ENCODE peak calls at places on chromosomes 13 and 19, in eight cellular contexts. X is neural progenitor cell; R is CD8-positive, alpha-beta T cell; S is foreskin keratinocyte; H is right cardiac atrium; A is CD8-positive, alpha-beta memory T cell; Y is neuronal stem cell; D is pancreas. F is an unnamed sample.
A peak's percentile ranks its signal among the peaks of the same experiment; 100 is the strongest.

GRCh38 chr19:52778811-52779210 is 7.8 kb downstream of the ZNF600 start:
- DNase-seq in S (no peak), X (no peak), R (no peak), D (no peak), H (no peak), Y (no peak), A (no peak), F (no peak)

GRCh38 chr19:54364775-54365257 is at the start of gene LAIR1:
- DNase-seq in A (peak; percentile 58), Y (no peak), R (no peak), H (peak; percentile 69), D (no peak), X (no peak), S (no peak), F (no peak)

GRCh38 chr19:50639121-50640112 is at the start of gene SYT3:
- DNase-seq in Y (peak; percentile 66), D (peak; percentile 26), A (peak; percentile 42), S (no peak), H (peak; percentile 79), X (peak; percentile 87), R (peak; percentile 8), F (no peak)

GRCh38 chr19:13913352-13913751 is 7.4 kb downstream of the CC2D1A start:
- DNase-seq in D (no peak), H (no peak), X (no peak), A (no peak), S (no peak), R (no peak), Y (no peak), F (no peak)

GRCh38 chr13:23146811-23147245 is 34.0 kb upstream of the SGCG start:
- DNase-seq in X (no peak), Y (no peak), A (no peak), S (peak; percentile 69), D (no peak), R (no peak), H (no peak), F (no peak)

GRCh38 chr13:33115274-33115673 is 99.1 kb downstream of the KL start:
- DNase-seq in H (no peak), S (no peak), Y (no peak), X (no peak), D (no peak), A (no peak), R (no peak), F (no peak)

GRCh38 chr19:28019371-28019770 is 1193.6 kb downstream of the UQCRFS1 start:
- DNase-seq in X (no peak), D (no peak), A (no peak), S (no peak), R (no peak), Y (no peak), H (no peak), F (no peak)

GRCh38 chr19:15321739-15322138 is 10.6 kb downstream of the BRD4 start:
- DNase-seq in S (no peak), X (no peak), A (no peak), Y (no peak), R (no peak), H (no peak), D (no peak), F (no peak)

GRCh38 chr13:91417660-91418325 is 19.4 kb downstream of the GPC5 start:
- DNase-seq in S (no peak), A (no peak), H (no peak), D (no peak), Y (no peak), X (no peak), R (no peak), F (no peak)

GRCh38 chr19:48798937-48799336 is 11.9 kb downstream of the BCAT2 start:
- DNase-seq in S (peak; percentile 30), R (no peak), X (peak; percentile 51), D (no peak), A (no peak), Y (no peak), H (no peak), F (no peak)

GRCh38 chr13:98706446-98707110 is 45.9 kb downstream of the SLC15A1 start:
- DNase-seq in S (no peak), A (no peak), Y (no peak), X (no peak), D (no peak), H (no peak), R (no peak), F (no peak)

GRCh38 chr13:33089311-33089710 is 73.1 kb downstream of the KL start:
- DNase-seq in X (no peak), Y (no peak), R (no peak), A (no peak), D (no peak), H (no peak), S (no peak), F (no peak)

GRCh38 chr13:30676672-30677071 is 58.7 kb upstream of the ALOX5AP start:
- DNase-seq in H (no peak), A (no peak), D (no peak), Y (no peak), X (no peak), S (no peak), R (no peak), F (no peak)

DNA sequence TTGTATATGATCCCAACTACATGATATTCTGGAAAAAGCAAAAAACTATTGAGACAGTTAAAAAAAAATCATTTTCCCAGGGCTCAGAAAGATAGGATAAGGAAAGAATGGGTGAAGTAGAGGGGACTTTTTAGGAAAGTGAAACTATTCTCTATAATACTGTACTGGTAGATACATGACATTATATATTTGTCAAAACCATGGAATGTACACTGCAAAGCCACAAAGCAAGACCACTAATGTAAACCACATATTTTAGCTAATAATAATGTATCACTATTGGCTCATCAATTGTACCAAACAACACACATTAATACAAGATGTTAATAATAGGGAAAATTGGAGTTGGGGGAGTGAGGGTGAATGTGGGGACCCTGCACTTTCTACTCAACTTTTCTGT is 182.6 kb downstream of the EFNB2 start:
- DNase-seq in Y (no peak), X (no peak), S (no peak), D (no peak), A (no peak), R (no peak), H (no peak), F (no peak)
- H3K4me1 ChIP-seq in Y (peaks cover 33% of the 10 kb centered on the region), X (peaks cover 42% of the 10 kb centered on the region), S (peaks cover 28% of the 10 kb centered on the region), D (no peaks in the 10 kb centered on the region), A (no peaks in the 10 kb centered on the region), R (no peaks in the 10 kb centered on the region), H (no peaks in the 10 kb centered on the region), F (peaks cover 33% of the 10 kb centered on the region)

GRCh38 chr13:112056739-112057433 is 10.1 kb upstream of the SOX1 start:
- DNase-seq in D (no peak), Y (no peak), S (no peak), X (peak; percentile 34), H (peak; percentile 26), R (no peak), A (no peak), F (no peak)

GRCh38 chr13:112055032-112055416 is 11.9 kb upstream of the SOX1 start:
- DNase-seq in S (no peak), X (no peak), A (no peak), H (no peak), R (no peak), D (no peak), Y (no peak), F (no peak)

GRCh38 chr13:112054616-112055015 is 12.3 kb upstream of the SOX1 start:
- DNase-seq in Y (no peak), D (no peak), R (no peak), S (no peak), X (no peak), H (no peak), A (no peak), F (no peak)

GRCh38 chr13:112056284-112056727 is 10.6 kb upstream of the SOX1 start:
- DNase-seq in A (no peak), S (no peak), R (no peak), D (no peak), Y (no peak), H (no peak), X (peak; percentile 73), F (no peak)

GRCh38 chr13:112055417-112056206 is 11.3 kb upstream of the SOX1 start:
- DNase-seq in S (no peak), R (no peak), A (no peak), X (peak; percentile 52), Y (no peak), D (no peak), H (no peak), F (no peak)
- H3K27me3 ChIP-seq in S (peaks cover 93% of the 10 kb centered on the region), R (peaks cover 27% of the 10 kb centered on the region), A (peaks cover 21% of the 10 kb centered on the region), X (peaks cover 100% of the 10 kb centered on the region), Y (peaks cover 38% of the 10 kb centered on the region), D (peaks cover 70% of the 10 kb centered on the region), H (peaks cover 12% of the 10 kb centered on the region), F (peaks cover 41% of the 10 kb centered on the region)

GRCh38 chr19:10431254-10431942 is 11.1 kb downstream of the PDE4A start:
- DNase-seq in H (peak; percentile 73), R (no peak), X (no peak), Y (no peak), S (no peak), D (no peak), A (no peak), F (no peak)

GRCh38 chr19:10428996-10429381 is 8.7 kb downstream of the PDE4A start:
- DNase-seq in X (no peak), A (no peak), Y (no peak), S (no peak), H (no peak), D (no peak), R (no peak), F (no peak)

GRCh38 chr19:10432736-10433130 is 12.4 kb downstream of the PDE4A start:
- DNase-seq in X (no peak), D (peak; percentile 59), R (no peak), Y (no peak), S (no peak), H (no peak), A (no peak), F (no peak)

GRCh38 chr19:10431943-10432735 is 11.8 kb downstream of the PDE4A start:
- DNase-seq in R (peak; percentile 60), A (peak; percentile 61), Y (no peak), D (peak; percentile 74), H (peak; percentile 89), X (peak; percentile 73), S (no peak), F (no peak)

GRCh38 chr19:10430505-10431253 is 10.3 kb downstream of the PDE4A start:
- DNase-seq in Y (no peak), H (peak; percentile 91), D (peak; percentile 62), R (no peak), A (no peak), S (no peak), X (peak; percentile 44), F (no peak)
- H3K27ac ChIP-seq in Y (no peak overlapping the region), H (no peak overlapping the region), D (peak overlapping the region; percentile 4), R (peak overlapping the region; percentile 43), A (peak overlapping the region; percentile 85), S (no peak overlapping the region), X (no peak overlapping the region), F (peak overlapping the region; percentile 70)

GRCh38 chr19:17948967-17949930 is 16.4 kb downstream of the CCDC124 start:
- DNase-seq in D (no peak), R (no peak), Y (no peak), A (peak; percentile 31), X (peak; percentile 43), S (no peak), H (no peak), F (no peak)

GRCh38 chr19:17948474-17948966 is 15.7 kb downstream of the CCDC124 start:
- DNase-seq in H (no peak), D (peak; percentile 35), Y (no peak), X (no peak), R (no peak), S (no peak), A (no peak), F (no peak)

GRCh38 chr19:17950310-17951150 is 16.4 kb upstream of the KCNN1 start:
- DNase-seq in A (peak; percentile 31), D (no peak), S (no peak), Y (no peak), R (no peak), H (no peak), X (peak; percentile 67), F (no peak)

GRCh38 chr19:17951151-17952040 is 15.5 kb upstream of the KCNN1 start:
- DNase-seq in R (no peak), Y (no peak), X (peak; percentile 43), S (no peak), D (no peak), A (no peak), H (peak; percentile 22), F (no peak)

GRCh38 chr19:17949956-17950309 is 17.0 kb upstream of the KCNN1 start:
- DNase-seq in A (peak; percentile 29), R (no peak), H (no peak), X (no peak), Y (no peak), S (no peak), D (no peak), F (no peak)
- H3K4me1 ChIP-seq in A (peaks cover 54% of the 10 kb centered on the region), R (peaks cover 58% of the 10 kb centered on the region), H (no peaks in the 10 kb centered on the region), X (peaks cover 49% of the 10 kb centered on the region), Y (peaks cover 51% of the 10 kb centered on the region), S (peaks cover 4% of the 10 kb centered on the region), D (peaks cover 20% of the 10 kb centered on the region), F (peaks cover 45% of the 10 kb centered on the region)

F was measured in esophagus squamous epithelium.